ENCODE peak calls at places on chromosomes 1 and 21, in nine cellular contexts. One of them, this sample, is unnamed.
A peak's percentile ranks its signal among the peaks of the same experiment; 100 is the strongest.

GRCh38 chr1:52159033-52159789 is 17.3 kb downstream of the ZFYVE9 start:
- DNase-seq in vagina: no peak
- DNase-seq in uterus: no peak
- DNase-seq in AG10803: peak; percentile 48
- DNase-seq in Calu3: peak; percentile 17
- DNase-seq in left lung: no peak
- DNase-seq in cardiac muscle cell: no peak
- DNase-seq in adrenal gland: no peak
- DNase-seq in transverse colon: no peak
- DNase-seq in this sample: no peak

GRCh38 chr1:184351416-184351975 is 35.3 kb upstream of the C1orf21 start:
- DNase-seq in AG10803: no peak
- DNase-seq in left lung: no peak
- DNase-seq in uterus: no peak
- DNase-seq in adrenal gland: no peak
- DNase-seq in vagina: no peak
- DNase-seq in transverse colon: no peak
- DNase-seq in cardiac muscle cell: no peak
- DNase-seq in Calu3: no peak
- DNase-seq in this sample: no peak

GRCh38 chr1:34705077-34705476 is 49.8 kb upstream of the GJB5 start:
- DNase-seq in Calu3: no peak
- DNase-seq in transverse colon: no peak
- DNase-seq in AG10803: no peak
- DNase-seq in adrenal gland: no peak
- DNase-seq in uterus: no peak
- DNase-seq in vagina: no peak
- DNase-seq in cardiac muscle cell: no peak
- DNase-seq in left lung: no peak
- DNase-seq in this sample: no peak

GRCh38 chr1:223780318-223780717 is 65.4 kb downstream of the TP53BP2 start:
- DNase-seq in vagina: no peak
- DNase-seq in Calu3: no peak
- DNase-seq in transverse colon: no peak
- DNase-seq in left lung: no peak
- DNase-seq in adrenal gland: no peak
- DNase-seq in cardiac muscle cell: no peak
- DNase-seq in AG10803: no peak
- DNase-seq in uterus: no peak
- DNase-seq in this sample: no peak

GRCh38 chr1:59685101-59685500 is 129.6 kb upstream of the HOOK1 start:
- DNase-seq in AG10803: no peak
- DNase-seq in vagina: no peak
- DNase-seq in uterus: no peak
- DNase-seq in adrenal gland: no peak
- DNase-seq in transverse colon: no peak
- DNase-seq in Calu3: no peak
- DNase-seq in left lung: no peak
- DNase-seq in cardiac muscle cell: no peak
- DNase-seq in this sample: no peak

GRCh38 chr1:185419718-185420117 is 102.7 kb upstream of the IVNS1ABP start:
- DNase-seq in AG10803: peak; percentile 63
- DNase-seq in vagina: no peak
- DNase-seq in uterus: no peak
- DNase-seq in Calu3: no peak
- DNase-seq in transverse colon: no peak
- DNase-seq in left lung: no peak
- DNase-seq in adrenal gland: no peak
- DNase-seq in cardiac muscle cell: no peak
- DNase-seq in this sample: no peak

GRCh38 chr1:2962946-2963345 is 58.3 kb upstream of the ACTRT2 start:
- DNase-seq in adrenal gland: no peak
- DNase-seq in transverse colon: no peak
- DNase-seq in vagina: no peak
- DNase-seq in Calu3: no peak
- DNase-seq in left lung: no peak
- DNase-seq in AG10803: no peak
- DNase-seq in uterus: no peak
- DNase-seq in cardiac muscle cell: no peak
- DNase-seq in this sample: no peak

GRCh38 chr21:42760977-42761751 is 107.7 kb downstream of the PDE9A start:
- DNase-seq in left lung: no peak
- DNase-seq in AG10803: no peak
- DNase-seq in vagina: no peak
- DNase-seq in cardiac muscle cell: no peak
- DNase-seq in Calu3: no peak
- DNase-seq in transverse colon: no peak
- DNase-seq in adrenal gland: no peak
- DNase-seq in uterus: no peak
- DNase-seq in this sample: no peak

GRCh38 chr21:30289414-30289813 is at the start of gene KRTAP25-1:
- DNase-seq in cardiac muscle cell: no peak
- DNase-seq in AG10803: no peak
- DNase-seq in vagina: no peak
- DNase-seq in uterus: no peak
- DNase-seq in adrenal gland: no peak
- DNase-seq in Calu3: no peak
- DNase-seq in left lung: no peak
- DNase-seq in transverse colon: no peak
- DNase-seq in this sample: no peak

GRCh38 chr1:57431400-57431799 is 7.5 kb upstream of the DAB1 start:
- DNase-seq in uterus: no peak
- DNase-seq in Calu3: no peak
- DNase-seq in AG10803: no peak
- DNase-seq in cardiac muscle cell: peak; percentile 58
- DNase-seq in transverse colon: no peak
- DNase-seq in left lung: no peak
- DNase-seq in vagina: no peak
- DNase-seq in adrenal gland: no peak
- DNase-seq in this sample: no peak

GRCh38 chr21:29585462-29585861 is 286.7 kb downstream of the BACH1 start:
- DNase-seq in AG10803: no peak
- DNase-seq in vagina: no peak
- DNase-seq in transverse colon: no peak
- DNase-seq in cardiac muscle cell: no peak
- DNase-seq in adrenal gland: no peak
- DNase-seq in uterus: no peak
- DNase-seq in left lung: no peak
- DNase-seq in Calu3: peak; percentile 2
- DNase-seq in this sample: no peak

GRCh38 chr1:15038232-15039016 is 115.1 kb upstream of the TMEM51 start:
- DNase-seq in vagina: no peak
- DNase-seq in transverse colon: no peak
- DNase-seq in adrenal gland: no peak
- DNase-seq in uterus: no peak
- DNase-seq in left lung: no peak
- DNase-seq in AG10803: no peak
- DNase-seq in Calu3: peak; percentile 31
- DNase-seq in cardiac muscle cell: peak; percentile 41
- DNase-seq in this sample: no peak
- TF ChIP-seq CTCF in vagina: no peak
- TF ChIP-seq CTCF in transverse colon: no peak
- TF ChIP-seq CTCF in adrenal gland: peak; percentile 16
- TF ChIP-seq CTCF in uterus: no peak
- TF ChIP-seq CTCF in left lung: no peak
- TF ChIP-seq CTCF in AG10803: peak; percentile 39
- TF ChIP-seq CTCF in Calu3: peak; percentile 24
- TF ChIP-seq CTCF in cardiac muscle cell: peak; percentile 27
- TF ChIP-seq CTCF in this sample: peak; percentile 36

DNA sequence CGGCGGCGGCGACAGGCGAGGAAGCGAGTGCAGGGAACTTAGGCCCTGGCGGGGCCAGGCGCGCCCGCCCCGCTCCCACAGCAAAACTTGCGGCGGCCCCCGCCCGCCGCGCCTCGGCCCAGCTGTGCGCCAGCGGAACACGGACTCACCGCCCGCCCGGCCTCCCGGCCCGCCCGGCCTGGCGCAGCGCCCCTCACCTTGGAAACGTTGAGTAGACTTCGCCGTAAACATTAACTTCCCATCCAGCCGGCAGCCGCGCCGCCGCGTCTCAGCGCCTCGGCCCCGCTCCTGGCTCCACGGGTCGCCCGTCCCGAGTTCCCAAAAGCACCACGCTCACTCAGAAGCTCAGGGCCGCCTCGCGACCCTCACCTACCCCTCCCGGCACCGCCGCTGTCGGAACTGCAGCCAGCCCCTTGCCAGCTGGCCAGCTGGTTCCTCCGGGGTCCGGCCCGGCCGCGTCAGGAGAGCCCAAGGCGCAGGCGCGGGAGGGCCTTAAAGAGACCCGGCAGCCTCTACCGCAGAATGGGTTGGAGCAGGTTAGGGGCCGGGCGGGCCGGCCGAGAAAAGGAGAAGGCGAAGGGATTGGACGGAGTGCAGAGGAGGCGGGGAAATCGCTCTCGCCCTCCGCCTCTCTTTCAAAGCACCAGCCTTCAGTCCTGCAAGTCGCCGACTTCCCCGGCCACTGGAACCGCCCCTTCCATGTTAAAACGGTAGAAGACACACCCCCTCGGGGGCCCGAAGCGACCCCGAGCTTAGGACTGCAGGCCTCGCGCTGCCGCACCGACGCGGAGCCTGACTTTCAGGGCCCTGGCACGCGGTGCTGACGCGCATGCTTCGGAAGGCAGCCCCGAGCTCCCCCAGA is at the start of gene EVI5:
- DNase-seq in Calu3: peak; percentile 96
- DNase-seq in adrenal gland: peak; percentile 93
- DNase-seq in cardiac muscle cell: peak; percentile 96
- DNase-seq in AG10803: peak; percentile 95
- DNase-seq in left lung: peak; percentile 96
- DNase-seq in transverse colon: peak; percentile 96
- DNase-seq in vagina: no peak
- DNase-seq in uterus: peak; percentile 93
- DNase-seq in this sample: peak; percentile 75
- TF ChIP-seq CTCF in Calu3: no peak
- TF ChIP-seq CTCF in adrenal gland: no peak
- TF ChIP-seq CTCF in cardiac muscle cell: peak; percentile 35
- TF ChIP-seq CTCF in AG10803: no peak
- TF ChIP-seq CTCF in left lung: no peak
- TF ChIP-seq CTCF in transverse colon: no peak
- TF ChIP-seq CTCF in vagina: no peak
- TF ChIP-seq CTCF in uterus: no peak
- TF ChIP-seq CTCF in this sample: no peak

DNA sequence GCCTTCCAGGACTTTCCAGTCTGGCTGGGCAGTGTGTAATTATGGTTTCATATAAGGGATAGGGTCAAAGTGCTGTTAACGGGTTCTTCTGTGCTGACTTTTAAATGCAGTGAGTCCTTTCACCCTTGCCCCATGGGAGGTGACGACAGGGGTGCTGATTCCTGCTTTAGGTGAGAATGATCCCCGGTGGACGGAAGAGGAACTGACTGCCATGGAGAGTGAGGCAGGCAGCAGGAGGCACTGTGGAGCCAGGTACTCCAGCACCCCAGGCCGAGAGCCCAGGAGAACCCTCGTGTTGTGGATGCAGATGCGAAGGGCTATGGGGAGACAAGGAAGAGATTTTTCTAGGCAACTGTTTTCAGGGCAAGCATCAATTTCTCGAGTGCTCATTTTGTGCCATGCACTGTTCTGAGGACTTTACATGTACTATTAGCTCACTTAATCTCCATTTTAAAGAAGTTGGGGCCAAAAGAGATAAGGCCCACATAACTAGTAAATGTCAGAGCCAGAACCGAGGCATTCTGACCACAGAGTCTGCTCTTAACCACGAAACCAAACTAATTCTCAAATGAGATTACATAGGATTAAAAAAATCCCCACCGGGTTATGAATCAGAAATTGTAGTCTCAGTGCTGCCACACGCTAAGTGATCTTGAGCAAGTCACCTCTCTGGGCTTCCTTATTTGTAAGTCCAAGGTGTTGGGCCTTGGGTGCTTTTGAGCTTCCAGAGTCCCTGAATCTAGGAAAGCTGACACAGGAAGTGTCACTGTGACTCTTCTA is 28.2 kb downstream of the STPG1 start:
- DNase-seq in vagina: no peak
- DNase-seq in uterus: no peak
- DNase-seq in cardiac muscle cell: peak; percentile 20
- DNase-seq in transverse colon: no peak
- DNase-seq in AG10803: peak; percentile 62
- DNase-seq in adrenal gland: no peak
- DNase-seq in left lung: no peak
- DNase-seq in Calu3: no peak
- DNase-seq in this sample: no peak
- TF ChIP-seq CTCF in vagina: no peak
- TF ChIP-seq CTCF in uterus: no peak
- TF ChIP-seq CTCF in cardiac muscle cell: peak; percentile 46
- TF ChIP-seq CTCF in transverse colon: peak; percentile 26
- TF ChIP-seq CTCF in AG10803: peak; percentile 46
- TF ChIP-seq CTCF in adrenal gland: no peak
- TF ChIP-seq CTCF in left lung: no peak
- TF ChIP-seq CTCF in Calu3: no peak
- TF ChIP-seq CTCF in this sample: peak; percentile 30

GRCh38 chr1:11248169-11248568 is 14.2 kb downstream of the MTOR start:
- DNase-seq in transverse colon: no peak
- DNase-seq in adrenal gland: no peak
- DNase-seq in vagina: no peak
- DNase-seq in uterus: no peak
- DNase-seq in left lung: no peak
- DNase-seq in cardiac muscle cell: peak; percentile 9
- DNase-seq in Calu3: no peak
- DNase-seq in AG10803: no peak
- DNase-seq in this sample: no peak
- TF ChIP-seq CTCF in transverse colon: no peak
- TF ChIP-seq CTCF in adrenal gland: no peak
- TF ChIP-seq CTCF in vagina: no peak
- TF ChIP-seq CTCF in uterus: no peak
- TF ChIP-seq CTCF in left lung: no peak
- TF ChIP-seq CTCF in cardiac muscle cell: no peak
- TF ChIP-seq CTCF in Calu3: no peak
- TF ChIP-seq CTCF in AG10803: no peak
- TF ChIP-seq CTCF in this sample: peak; percentile 12

GRCh38 chr1:199335496-199335895 is 692.0 kb upstream of the NR5A2 start:
- DNase-seq in uterus: no peak
- DNase-seq in adrenal gland: no peak
- DNase-seq in AG10803: peak; percentile 5
- DNase-seq in left lung: no peak
- DNase-seq in cardiac muscle cell: no peak
- DNase-seq in Calu3: no peak
- DNase-seq in vagina: no peak
- DNase-seq in transverse colon: no peak
- DNase-seq in this sample: no peak
- TF ChIP-seq CTCF in uterus: no peak
- TF ChIP-seq CTCF in adrenal gland: no peak
- TF ChIP-seq CTCF in AG10803: no peak
- TF ChIP-seq CTCF in left lung: no peak
- TF ChIP-seq CTCF in cardiac muscle cell: no peak
- TF ChIP-seq CTCF in Calu3: no peak
- TF ChIP-seq CTCF in vagina: no peak
- TF ChIP-seq CTCF in transverse colon: no peak
- TF ChIP-seq CTCF in this sample: no peak